ENCODE peak calls at places on chromosome 2, in seven cellular contexts. W, K, L, P, B, F and N are unnamed samples.

GRCh38 chr2:68318686-68319396 is 908 bp downstream of the CNRIP1 start:
- DNase-seq in W (peak), K (no peak), L (no peak), P (no peak), B (no peak), F (peak), N (peak)

GRCh38 chr2:150167711-150168110 is 319.8 kb downstream of the RND3 start:
- DNase-seq in W (no peak), K (no peak), L (no peak), P (no peak), B (no peak), F (no peak), N (no peak)

GRCh38 chr2:181253438-181253837 is 203.7 kb upstream of the ITGA4 start:
- DNase-seq in W (no peak), K (no peak), L (no peak), P (no peak), B (no peak), F (no peak), N (no peak)

GRCh38 chr2:109079590-109079989 is 49.4 kb upstream of the SH3RF3 start:
- DNase-seq in W (no peak), K (no peak), L (no peak), P (no peak), B (no peak), F (no peak), N (no peak)

GRCh38 chr2:240856151-240856980 is 12.3 kb upstream of the AGXT start:
- DNase-seq in W (no peak), K (no peak), L (no peak), P (no peak), B (no peak), F (no peak), N (no peak)

GRCh38 chr2:133235959-133236358 is 332.3 kb downstream of the NCKAP5 start:
- DNase-seq in W (peak), K (no peak), L (no peak), P (no peak), B (no peak), F (no peak), N (no peak)

GRCh38 chr2:138676654-138677053 is 103.5 kb downstream of the NXPH2 start:
- DNase-seq in W (no peak), K (no peak), L (no peak), P (no peak), B (no peak), F (no peak), N (no peak)

GRCh38 chr2:21895200-21895599 is 771.4 kb downstream of the TDRD15 start:
- DNase-seq in W (no peak), K (no peak), L (no peak), P (no peak), B (no peak), F (no peak), N (no peak)

GRCh38 chr2:188506843-188507242 is 215.2 kb downstream of the GULP1 start:
- DNase-seq in W (no peak), K (no peak), L (no peak), P (no peak), B (no peak), F (no peak), N (no peak)

GRCh38 chr2:166321076-166321475 is 54.7 kb downstream of the SCN9A start:
- DNase-seq in W (no peak), K (no peak), L (no peak), P (no peak), B (no peak), F (no peak), N (no peak)

GRCh38 chr2:223113161-223113560 is 61.2 kb downstream of the KCNE4 start:
- DNase-seq in W (peak), K (no peak), L (no peak), P (no peak), B (no peak), F (no peak), N (no peak)

GRCh38 chr2:6080837-6081541 is 388.8 kb downstream of the SOX11 start:
- DNase-seq in W (no peak), K (no peak), L (no peak), P (no peak), B (no peak), F (peak), N (peak)